ENCODE peak calls at places on chromosomes 13 and 19, in seven cellular contexts. X, J, P, I, V, L and G are unnamed samples. For H3K4me1, the result is how much of the 10 kb centered on the place peaks cover.

GRCh38 chr13:42328672-42329071 is 56.7 kb downstream of the AKAP11 start:
- DNase-seq in X (no peak), J (no peak), P (no peak), I (no peak), V (no peak), L (no peak), G (no peak)

GRCh38 chr13:43331676-43332075 is 308.3 kb downstream of the DNAJC15 start:
- DNase-seq in X (no peak), J (no peak), P (no peak), I (no peak), V (no peak), L (no peak), G (no peak)

GRCh38 chr13:95457294-95457693 is 95.2 kb upstream of the CLDN10 start:
- DNase-seq in X (no peak), J (no peak), P (no peak), I (no peak), V (no peak), L (no peak), G (no peak)

GRCh38 chr13:20945952-20946383 is 43.4 kb upstream of the XPO4 start:
- DNase-seq in X (no peak), J (no peak), P (peak), I (no peak), V (peak), L (no peak), G (no peak)

GRCh38 chr19:5850743-5851293 is 431 bp downstream of the FUT3 start:
- DNase-seq in X (no peak), J (no peak), P (peak), I (no peak), V (no peak), L (no peak), G (peak)

GRCh38 chr13:45691667-45692066 is 10.5 kb upstream of the CBY2 start:
- DNase-seq in X (no peak), J (no peak), P (no peak), I (no peak), V (no peak), L (no peak), G (no peak)

GRCh38 chr19:46017095-46017429 is 5.8 kb downstream of the PGLYRP1 start:
- DNase-seq in X (no peak), J (no peak), P (no peak), I (no peak), V (no peak), L (no peak), G (no peak)

GRCh38 chr13:85993567-85993966 is 194.3 kb upstream of the SLITRK6 start:
- DNase-seq in X (no peak), J (no peak), P (no peak), I (no peak), V (no peak), L (no peak), G (no peak)

GRCh38 chr19:12365094-12365371 is 450 bp downstream of the ZNF442 start:
- DNase-seq in X (no peak), J (peak), P (no peak), I (no peak), V (peak), L (no peak), G (no peak)

GRCh38 chr13:91817250-91817649 is 418.8 kb downstream of the GPC5 start:
- DNase-seq in X (no peak), J (no peak), P (no peak), I (peak), V (no peak), L (no peak), G (no peak)

GRCh38 chr19:1933942-1934341 is 7.0 kb upstream of the CSNK1G2 start:
- DNase-seq in X (no peak), J (no peak), P (no peak), I (no peak), V (no peak), L (no peak), G (no peak)

GRCh38 chr19:42606660-42607351 is 12.1 kb upstream of the CEACAM8 start:
- DNase-seq in X (no peak), J (peak), P (peak), I (peak), V (peak), L (peak), G (peak)

GRCh38 chr13:29901714-29902631 is 51.6 kb upstream of the UBL3 start:
- DNase-seq in X (no peak), J (peak), P (no peak), I (peak), V (no peak), L (no peak), G (peak)

GRCh38 chr19:46574533-46574932 is 26.6 kb upstream of the CALM3 start:
- DNase-seq in X (no peak), J (peak), P (no peak), I (no peak), V (no peak), L (no peak), G (no peak)

GRCh38 chr13:73722120-73722519 is 412.1 kb downstream of the KLF12 start:
- DNase-seq in X (no peak), J (no peak), P (no peak), I (peak), V (peak), L (no peak), G (no peak)

GRCh38 chr19:10565028-10565566 is 713 bp downstream of the KRI1 start:
- DNase-seq in X (peak), J (peak), P (peak), I (peak), V (peak), L (peak), G (no peak)

GRCh38 chr13:34025746-34026145 is 207.8 kb downstream of the RFC3 start:
- DNase-seq in X (no peak), J (no peak), P (no peak), I (no peak), V (no peak), L (no peak), G (no peak)

GRCh38 chr13:78029891-78030290 is 111.3 kb upstream of the EDNRB start:
- DNase-seq in X (no peak), J (no peak), P (no peak), I (no peak), V (no peak), L (no peak), G (no peak)

GRCh38 chr13:22717036-22717435 is 463.7 kb upstream of the SGCG start:
- DNase-seq in X (no peak), J (no peak), P (no peak), I (no peak), V (no peak), L (no peak), G (no peak)

GRCh38 chr13:97913206-97913605 is 40.3 kb upstream of the IPO5 start:
- DNase-seq in X (no peak), J (no peak), P (no peak), I (no peak), V (no peak), L (no peak), G (no peak)

GRCh38 chr13:100875392-100876043 is 200.9 kb upstream of the TMTC4 start:
- DNase-seq in X (no peak), J (no peak), P (no peak), I (no peak), V (no peak), L (no peak), G (no peak)

GRCh38 chr13:108227651-108228272 is 9.6 kb downstream of the ABHD13 start:
- DNase-seq in X (no peak), J (no peak), P (no peak), I (peak), V (peak), L (no peak), G (no peak)

GRCh38 chr19:23917856-23918255 is 3.2 kb downstream of the ZNF726 start:
- DNase-seq in X (no peak), J (no peak), P (peak), I (no peak), V (no peak), L (no peak), G (no peak)

GRCh38 chr19:36103040-36103626 is 7.8 kb upstream of the OVOL3 start:
- DNase-seq in X (no peak), J (no peak), P (no peak), I (no peak), V (no peak), L (no peak), G (no peak)

GRCh38 chr13:35926859-35927530 is 204.2 kb downstream of the DCLK1 start:
- DNase-seq in X (no peak), J (no peak), P (no peak), I (no peak), V (no peak), L (no peak), G (peak)

GRCh38 chr13:45367358-45367757 is 26.4 kb upstream of the TPT1 start:
- DNase-seq in X (peak), J (peak), P (peak), I (peak), V (peak), L (no peak), G (peak)

GRCh38 chr19:6519289-6519688 is 11.5 kb upstream of the TNFSF9 start:
- DNase-seq in X (no peak), J (no peak), P (no peak), I (peak), V (no peak), L (no peak), G (no peak)

GRCh38 chr19:19643158-19644053 is at the start of gene GMIP:
- DNase-seq in X (peak), J (peak), P (peak), I (peak), V (peak), L (peak), G (peak)

GRCh38 chr19:2542341-2543069 is 66.6 kb downstream of the GADD45B start:
- DNase-seq in X (no peak), J (peak), P (peak), I (peak), V (peak), L (no peak), G (peak)

GRCh38 chr19:51514866-51515481 is 13.4 kb upstream of the SIGLEC12 start:
- DNase-seq in X (no peak), J (no peak), P (no peak), I (peak), V (peak), L (peak), G (no peak)

GRCh38 chr13:45595968-45596367 is 19.6 kb downstream of the ERICH6B start:
- DNase-seq in X (no peak), J (no peak), P (no peak), I (no peak), V (peak), L (no peak), G (no peak)

GRCh38 chr13:100399455-100399854 is 189.1 kb downstream of the GGACT start:
- DNase-seq in X (no peak), J (no peak), P (no peak), I (no peak), V (no peak), L (no peak), G (no peak)

GRCh38 chr19:4089400-4089908 is 22.8 kb upstream of the ZBTB7A start:
- DNase-seq in X (no peak), J (no peak), P (peak), I (no peak), V (peak), L (no peak), G (no peak)

GRCh38 chr13:94950303-94950702 is 238.0 kb upstream of the SOX21 start:
- DNase-seq in X (no peak), J (no peak), P (no peak), I (no peak), V (peak), L (no peak), G (no peak)

GRCh38 chr19:16359074-16359473 is 34.4 kb downstream of the KLF2 start:
- DNase-seq in X (no peak), J (no peak), P (no peak), I (no peak), V (no peak), L (no peak), G (no peak)
- H3K4me1 ChIP-seq in X (under half), J (under half), P (under half), I (under half), V (under half), L (under half), G (under half)

GRCh38 chr13:32535140-32535539 is 3.5 kb downstream of the N4BP2L2 start:
- DNase-seq in X (no peak), J (no peak), P (no peak), I (no peak), V (no peak), L (no peak), G (no peak)

GRCh38 chr13:32538621-32539246 is at the start of gene N4BP2L2:
- DNase-seq in X (peak), J (peak), P (peak), I (peak), V (peak), L (peak), G (peak)

GRCh38 chr13:32537580-32538233 is 888 bp downstream of the N4BP2L2 start:
- DNase-seq in X (peak), J (peak), P (peak), I (peak), V (peak), L (no peak), G (peak)

GRCh38 chr13:32538234-32538620 is 368 bp downstream of the N4BP2L2 start:
- DNase-seq in X (peak), J (peak), P (peak), I (no peak), V (no peak), L (no peak), G (no peak)

DNA sequence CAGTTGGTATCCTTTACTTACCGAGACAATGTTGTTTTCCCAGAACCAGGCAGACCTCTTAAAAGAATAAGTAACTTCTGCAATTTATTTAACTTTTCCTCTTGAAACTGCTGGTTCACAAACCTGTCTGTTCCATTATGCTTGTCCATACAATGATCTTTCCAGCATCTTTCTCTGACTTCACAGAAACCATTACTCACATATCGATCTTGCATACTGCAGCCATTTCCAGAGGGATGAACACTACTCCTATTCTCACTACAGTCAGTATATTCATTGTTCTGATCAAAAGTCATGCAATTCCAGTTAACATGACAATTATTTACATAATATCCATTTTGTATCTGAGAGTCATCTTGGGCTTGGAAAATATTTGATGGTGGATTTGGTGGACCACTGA is 2.8 kb downstream of the N4BP2L2 start:
- DNase-seq in X (no peak), J (no peak), P (no peak), I (no peak), V (no peak), L (no peak), G (no peak)
- H3K4me1 ChIP-seq in X (half or more), J (under half), P (half or more), I (under half), V (under half), L (under half), G (under half)

GRCh38 chr13:31223215-31223614 is 23.4 kb downstream of the B3GLCT start:
- DNase-seq in X (no peak), J (no peak), P (no peak), I (no peak), V (no peak), L (no peak), G (no peak)
- H3K4me1 ChIP-seq in X (under half), J (under half), P (under half), I (under half), V (under half), L (under half), G (under half)

DNA sequence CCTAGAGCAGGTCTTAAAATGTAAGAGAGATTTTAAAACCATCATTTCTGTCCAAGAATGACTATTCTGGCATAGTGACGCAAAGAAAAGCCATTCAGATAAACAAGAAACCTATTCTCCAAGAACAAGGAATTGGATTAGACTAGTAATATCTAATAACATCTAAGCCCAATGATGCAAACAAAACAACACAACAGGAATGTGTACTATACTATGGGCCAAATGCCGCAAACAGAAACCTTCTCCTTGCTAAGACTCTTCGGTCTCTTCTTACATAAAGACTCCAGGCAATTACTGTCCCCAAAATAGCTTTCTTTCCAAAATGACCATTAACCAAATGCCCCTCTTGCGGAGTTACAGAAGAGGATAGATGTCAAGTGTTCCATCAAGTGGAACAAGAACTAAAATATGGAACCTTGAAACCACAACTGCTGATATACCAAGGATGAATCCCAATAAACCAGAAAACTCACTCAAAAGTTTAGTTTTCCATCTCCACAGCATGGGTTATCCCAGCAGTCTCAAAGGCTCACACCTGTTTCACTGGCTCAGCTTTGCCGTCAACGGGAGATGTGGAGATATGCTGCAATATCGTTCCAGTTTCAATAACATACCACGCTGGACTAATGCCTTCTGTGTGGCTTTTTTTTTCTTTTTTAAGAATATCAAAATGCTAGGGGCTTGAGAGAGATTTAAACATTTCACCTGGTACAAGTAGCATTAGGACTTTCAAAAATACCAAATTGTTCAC is 76.2 kb downstream of the FOXO1 start:
- DNase-seq in X (no peak), J (peak), P (no peak), I (no peak), V (no peak), L (no peak), G (no peak)
- H3K4me1 ChIP-seq in X (half or more), J (under half), P (half or more), I (under half), V (half or more), L (under half), G (under half)

GRCh38 chr13:106276876-106277275 is 258.6 kb downstream of the EFNB2 start:
- DNase-seq in X (no peak), J (no peak), P (no peak), I (no peak), V (no peak), L (no peak), G (peak)
- H3K4me1 ChIP-seq in X (under half), J (under half), P (under half), I (under half), V (under half), L (under half), G (under half)

GRCh38 chr19:53870485-53870844 is 2.8 kb downstream of the MYADM start:
- DNase-seq in X (peak), J (no peak), P (peak), I (peak), V (no peak), L (no peak), G (no peak)

GRCh38 chr19:53871448-53871847 is 3.8 kb downstream of the MYADM start:
- DNase-seq in X (no peak), J (no peak), P (no peak), I (no peak), V (no peak), L (no peak), G (no peak)

GRCh38 chr19:53868091-53868891 is 608 bp downstream of the MYADM start:
- DNase-seq in X (peak), J (peak), P (peak), I (peak), V (peak), L (no peak), G (peak)

GRCh38 chr19:53867225-53868090 is at the start of gene MYADM:
- DNase-seq in X (peak), J (peak), P (peak), I (peak), V (peak), L (peak), G (peak)

GRCh38 chr19:53868892-53869804 is 1.5 kb downstream of the MYADM start:
- DNase-seq in X (peak), J (peak), P (peak), I (peak), V (peak), L (peak), G (peak)
- H3K4me1 ChIP-seq in X (half or more), J (under half), P (half or more), I (under half), V (under half), L (under half), G (under half)

GRCh38 chr13:111183087-111183645 is 68.1 kb downstream of the ARHGEF7 start:
- DNase-seq in X (no peak), J (no peak), P (no peak), I (no peak), V (no peak), L (no peak), G (no peak)

GRCh38 chr13:111183959-111184684 is 69.0 kb downstream of the ARHGEF7 start:
- DNase-seq in X (no peak), J (peak), P (no peak), I (no peak), V (no peak), L (no peak), G (no peak)

GRCh38 chr13:111186305-111186930 is 71.3 kb downstream of the ARHGEF7 start:
- DNase-seq in X (no peak), J (no peak), P (no peak), I (no peak), V (no peak), L (no peak), G (no peak)

GRCh38 chr13:111184685-111185401 is 69.7 kb downstream of the ARHGEF7 start:
- DNase-seq in X (no peak), J (peak), P (no peak), I (no peak), V (no peak), L (no peak), G (no peak)

DNA sequence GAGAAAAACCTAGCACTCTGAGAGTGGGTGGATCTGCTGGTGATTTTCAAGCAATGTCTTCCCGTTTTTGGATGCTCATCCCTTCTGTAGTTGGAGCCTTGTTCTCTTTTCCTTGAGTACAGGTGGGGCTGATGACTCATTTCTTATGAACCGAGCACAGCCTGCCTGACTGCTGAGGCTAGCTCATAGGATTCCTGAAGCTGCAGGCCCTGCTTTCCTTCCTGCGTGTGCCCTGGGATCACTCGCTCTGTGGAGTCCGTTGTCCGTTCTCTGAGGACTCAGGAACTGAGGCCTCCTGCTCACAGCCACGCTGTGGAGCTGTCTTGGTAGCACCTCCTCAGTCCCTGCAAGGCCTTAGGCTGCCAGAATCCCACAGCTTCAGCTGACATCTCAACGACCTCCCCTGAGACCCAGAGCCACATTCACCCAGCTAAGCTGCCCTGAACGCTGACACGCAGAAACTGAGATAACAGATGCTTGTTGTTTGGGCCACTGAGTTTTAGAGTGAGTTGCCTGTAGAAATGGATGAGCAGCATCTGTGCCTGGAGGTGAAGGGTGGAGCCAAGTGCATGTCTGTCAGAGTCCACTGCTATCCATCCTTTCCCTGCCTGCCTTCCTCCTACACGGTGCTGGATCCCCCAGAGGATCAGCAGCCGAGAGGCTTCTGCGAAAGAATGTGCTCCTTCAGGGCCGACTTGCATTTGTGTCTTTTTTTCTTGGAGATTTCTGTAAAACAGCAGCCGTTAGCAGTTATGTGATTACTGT is 73.0 kb downstream of the ARHGEF7 start:
- DNase-seq in X (no peak), J (no peak), P (no peak), I (no peak), V (no peak), L (no peak), G (peak)
- H3K4me1 ChIP-seq in X (half or more), J (under half), P (under half), I (under half), V (under half), L (under half), G (under half)